ENCODE peak calls at places on chromosomes 16 and 17, in five cellular contexts. E is right atrium auricular region, O is lower leg skin, Y is MM.1S, I is cardiac fibroblast. S is an unnamed sample.

GRCh38 chr17:29588561-29589411 is 662 bp downstream of the GIT1 start:
- DNase-seq in E (no peak), O (peak), Y (peak), I (peak), S (no peak)

GRCh38 chr17:77924757-77925336 is 33.7 kb upstream of the TNRC6C start:
- DNase-seq in E (peak), O (no peak), Y (no peak), I (peak), S (peak)

GRCh38 chr16:78684040-78684611 is 584.7 kb downstream of the WWOX start:
- DNase-seq in E (peak), O (peak), Y (no peak), I (peak), S (no peak)

GRCh38 chr16:73058221-73058615 is 10.3 kb upstream of the ZFHX3 start:
- DNase-seq in E (no peak), O (no peak), Y (peak), I (peak), S (no peak)

GRCh38 chr17:15907290-15907689 is 37.6 kb upstream of the ADORA2B start:
- DNase-seq in E (no peak), O (no peak), Y (no peak), I (no peak), S (no peak)

GRCh38 chr17:48610282-48611211 is at the start of gene HOXB7:
- DNase-seq in E (no peak), O (no peak), Y (peak), I (no peak), S (no peak)

GRCh38 chr17:71224824-71225575 is 895.8 kb upstream of the SOX9 start:
- DNase-seq in E (no peak), O (no peak), Y (no peak), I (no peak), S (no peak)

GRCh38 chr16:82655315-82655714 is 28.5 kb downstream of the CDH13 start:
- DNase-seq in E (no peak), O (no peak), Y (no peak), I (peak), S (no peak)

GRCh38 chr16:88686062-88686438 is 257 bp downstream of the SNAI3 start:
- DNase-seq in E (no peak), O (no peak), Y (peak), I (no peak), S (no peak)

GRCh38 chr16:6709736-6710135 is 622.9 kb upstream of the RBFOX1 start:
- DNase-seq in E (no peak), O (no peak), Y (no peak), I (no peak), S (no peak)

GRCh38 chr16:12349950-12350842 is 373.7 kb downstream of the SNX29 start:
- DNase-seq in E (no peak), O (no peak), Y (no peak), I (no peak), S (no peak)

GRCh38 chr16:87207509-87207908 is 109.7 kb downstream of the C16orf95 start:
- DNase-seq in E (no peak), O (no peak), Y (no peak), I (peak), S (no peak)

GRCh38 chr17:77488531-77489238 is 347.9 kb downstream of the SEC14L1 start:
- DNase-seq in E (no peak), O (no peak), Y (no peak), I (no peak), S (no peak)

GRCh38 chr16:7057458-7057857 is 275.2 kb upstream of the RBFOX1 start:
- DNase-seq in E (no peak), O (no peak), Y (no peak), I (no peak), S (no peak)

GRCh38 chr17:48960834-48961515 is 7.4 kb downstream of the GIP start:
- DNase-seq in E (no peak), O (no peak), Y (no peak), I (no peak), S (no peak)

GRCh38 chr17:50562266-50563094 is 2.0 kb downstream of the CACNA1G start:
- DNase-seq in E (no peak), O (no peak), Y (no peak), I (no peak), S (no peak)

GRCh38 chr17:6523330-6523729 is 33.0 kb downstream of the PITPNM3 start:
- DNase-seq in E (no peak), O (no peak), Y (no peak), I (peak), S (no peak)

DNA sequence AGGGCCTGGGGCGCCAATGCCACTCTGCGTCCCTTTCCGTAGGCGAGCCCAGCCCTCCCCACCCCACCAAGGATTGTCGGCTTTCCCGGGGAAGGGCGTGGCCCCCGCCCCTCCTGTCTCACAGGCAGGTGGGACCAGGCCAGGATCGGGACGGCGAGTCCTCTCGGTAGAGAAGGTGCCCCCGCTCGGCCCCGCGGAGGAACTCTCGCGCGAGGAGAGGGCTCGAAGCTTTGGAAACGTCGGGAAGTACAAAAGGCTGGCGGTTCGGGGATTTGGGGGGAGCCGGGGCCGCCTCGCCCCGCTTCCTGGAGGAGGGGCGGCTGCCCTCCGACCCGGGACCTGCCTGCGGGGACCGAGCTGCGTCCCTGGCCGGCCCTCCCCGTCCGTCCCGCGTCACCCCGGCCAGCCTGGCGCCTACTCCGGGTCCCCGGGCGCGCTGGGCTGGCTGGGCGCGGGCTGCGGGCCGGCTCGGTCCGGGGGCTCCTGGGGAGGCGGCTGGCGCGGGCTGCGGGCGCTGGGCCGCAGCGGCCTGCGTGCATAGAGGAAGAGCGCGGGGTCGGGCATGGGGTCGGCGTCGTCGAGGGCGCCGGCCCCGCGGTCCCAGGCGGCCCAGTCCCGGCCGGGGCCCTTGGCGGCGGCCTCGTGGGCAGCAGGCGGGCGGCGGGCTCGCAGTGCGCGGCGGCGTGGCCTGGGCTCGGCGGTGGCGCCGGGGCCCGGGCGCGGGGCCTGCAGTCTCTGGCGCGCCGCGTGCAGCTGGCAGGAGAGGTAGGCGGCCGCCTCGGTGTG is 12.6 kb upstream of the CLUH start:
- DNase-seq in E (no peak), O (no peak), Y (no peak), I (no peak), S (no peak)
- H3K4me3 ChIP-seq in E (peak), O (no peak), Y (no peak), I (no peak), S (peak)

GRCh38 chr17:17725853-17726720 is 44.8 kb downstream of the RAI1 start:
- DNase-seq in E (no peak), O (no peak), Y (no peak), I (no peak), S (no peak)
- H3K4me3 ChIP-seq in E (no peak), O (no peak), Y (no peak), I (no peak), S (no peak)

GRCh38 chr17:58338907-58339774 is 10.5 kb upstream of the TSPOAP1 start:
- DNase-seq in E (no peak), O (no peak), Y (peak), I (peak), S (no peak)
- H3K4me3 ChIP-seq in E (peak), O (no peak), Y (peak), I (no peak), S (no peak)

DNA sequence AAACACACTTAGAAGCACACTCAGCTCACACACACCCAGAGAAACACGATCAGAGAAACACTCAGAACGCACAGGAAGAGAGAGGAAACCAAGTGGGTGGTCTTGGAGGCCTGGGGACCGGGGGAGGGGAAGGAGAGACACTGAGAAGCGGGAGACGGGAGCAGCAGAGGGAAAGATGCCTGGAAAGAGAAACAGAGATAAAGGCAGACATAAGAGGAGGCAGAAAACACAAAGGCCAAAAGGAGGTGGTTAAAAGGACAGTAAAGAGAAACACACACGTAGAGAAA is 1.3 kb downstream of the TMEM98 start:
- DNase-seq in E (no peak), O (no peak), Y (no peak), I (no peak), S (no peak)
- H3K4me3 ChIP-seq in E (peak), O (no peak), Y (no peak), I (peak), S (no peak)

S was measured in iPS DF 6.9.